ENCODE peak calls at places on chromosomes 7 and 10, in seven cellular contexts. One of them, this sample, is unnamed.

GRCh38 chr10:21364196-21365114 is 161.0 kb downstream of the SKIDA1 start:
- DNase-seq in C1 segment of cervical spinal cord: no peak
- DNase-seq in NCI-H1105 treated with DMSO at 0.1 percent for 48 hours: no peak
- DNase-seq in HFF-Myc: peak; percentile 32
- DNase-seq in midbrain: no peak
- DNase-seq in naive B cell: no peak
- DNase-seq in coronary artery: no peak
- DNase-seq in this sample: peak; percentile 1

GRCh38 chr7:128123291-128124037 is 92.2 kb upstream of the LRRC4 start:
- DNase-seq in C1 segment of cervical spinal cord: no peak
- DNase-seq in NCI-H1105 treated with DMSO at 0.1 percent for 48 hours: no peak
- DNase-seq in HFF-Myc: no peak
- DNase-seq in midbrain: no peak
- DNase-seq in naive B cell: no peak
- DNase-seq in coronary artery: peak; percentile 54
- DNase-seq in this sample: no peak

GRCh38 chr10:114719311-114719710 is 61.2 kb upstream of the ABLIM1 start:
- DNase-seq in C1 segment of cervical spinal cord: no peak
- DNase-seq in NCI-H1105 treated with DMSO at 0.1 percent for 48 hours: peak; percentile 38
- DNase-seq in HFF-Myc: no peak
- DNase-seq in midbrain: no peak
- DNase-seq in naive B cell: no peak
- DNase-seq in coronary artery: no peak
- DNase-seq in this sample: no peak

GRCh38 chr10:99427566-99428150 is 2.8 kb downstream of the GOT1 start:
- DNase-seq in C1 segment of cervical spinal cord: no peak
- DNase-seq in NCI-H1105 treated with DMSO at 0.1 percent for 48 hours: no peak
- DNase-seq in HFF-Myc: no peak
- DNase-seq in midbrain: no peak
- DNase-seq in naive B cell: no peak
- DNase-seq in coronary artery: no peak
- DNase-seq in this sample: no peak

GRCh38 chr10:27020243-27020642 is 80.1 kb downstream of the ANKRD26 start:
- DNase-seq in C1 segment of cervical spinal cord: no peak
- DNase-seq in NCI-H1105 treated with DMSO at 0.1 percent for 48 hours: no peak
- DNase-seq in HFF-Myc: no peak
- DNase-seq in midbrain: no peak
- DNase-seq in naive B cell: no peak
- DNase-seq in coronary artery: no peak
- DNase-seq in this sample: no peak

GRCh38 chr7:98474558-98474957 is 73.7 kb upstream of the BAIAP2L1 start:
- DNase-seq in C1 segment of cervical spinal cord: no peak
- DNase-seq in NCI-H1105 treated with DMSO at 0.1 percent for 48 hours: no peak
- DNase-seq in HFF-Myc: no peak
- DNase-seq in midbrain: no peak
- DNase-seq in naive B cell: no peak
- DNase-seq in coronary artery: no peak
- DNase-seq in this sample: no peak

GRCh38 chr10:119221201-119221600 is 13.8 kb downstream of the GRK5 start:
- DNase-seq in C1 segment of cervical spinal cord: no peak
- DNase-seq in NCI-H1105 treated with DMSO at 0.1 percent for 48 hours: no peak
- DNase-seq in HFF-Myc: no peak
- DNase-seq in midbrain: no peak
- DNase-seq in naive B cell: no peak
- DNase-seq in coronary artery: no peak
- DNase-seq in this sample: no peak

GRCh38 chr7:24786941-24787340 is 29.7 kb upstream of the GSDME start:
- DNase-seq in C1 segment of cervical spinal cord: no peak
- DNase-seq in NCI-H1105 treated with DMSO at 0.1 percent for 48 hours: no peak
- DNase-seq in HFF-Myc: peak; percentile 62
- DNase-seq in midbrain: peak; percentile 7
- DNase-seq in naive B cell: no peak
- DNase-seq in coronary artery: no peak
- DNase-seq in this sample: peak; percentile 39

GRCh38 chr10:49001861-49002675 is 62.4 kb upstream of the LRRC18 start:
- DNase-seq in C1 segment of cervical spinal cord: no peak
- DNase-seq in NCI-H1105 treated with DMSO at 0.1 percent for 48 hours: peak; percentile 69
- DNase-seq in HFF-Myc: no peak
- DNase-seq in midbrain: no peak
- DNase-seq in naive B cell: no peak
- DNase-seq in coronary artery: peak; percentile 40
- DNase-seq in this sample: no peak

GRCh38 chr7:40709077-40709964 is 574.5 kb downstream of the SUGCT start:
- DNase-seq in C1 segment of cervical spinal cord: no peak
- DNase-seq in NCI-H1105 treated with DMSO at 0.1 percent for 48 hours: no peak
- DNase-seq in HFF-Myc: no peak
- DNase-seq in midbrain: no peak
- DNase-seq in naive B cell: no peak
- DNase-seq in coronary artery: no peak
- DNase-seq in this sample: no peak

GRCh38 chr7:31214751-31215150 is 125.8 kb downstream of the NEUROD6 start:
- DNase-seq in C1 segment of cervical spinal cord: no peak
- DNase-seq in NCI-H1105 treated with DMSO at 0.1 percent for 48 hours: no peak
- DNase-seq in HFF-Myc: no peak
- DNase-seq in midbrain: no peak
- DNase-seq in naive B cell: no peak
- DNase-seq in coronary artery: no peak
- DNase-seq in this sample: no peak

GRCh38 chr10:132192991-132193670 is 6.4 kb downstream of the DPYSL4 start:
- DNase-seq in C1 segment of cervical spinal cord: no peak
- DNase-seq in NCI-H1105 treated with DMSO at 0.1 percent for 48 hours: no peak
- DNase-seq in HFF-Myc: no peak
- DNase-seq in midbrain: no peak
- DNase-seq in naive B cell: no peak
- DNase-seq in coronary artery: no peak
- DNase-seq in this sample: no peak

GRCh38 chr7:155971180-155971770 is 159.0 kb upstream of the SHH start:
- DNase-seq in C1 segment of cervical spinal cord: no peak
- DNase-seq in NCI-H1105 treated with DMSO at 0.1 percent for 48 hours: no peak
- DNase-seq in HFF-Myc: no peak
- DNase-seq in midbrain: no peak
- DNase-seq in naive B cell: no peak
- DNase-seq in coronary artery: peak; percentile 33
- DNase-seq in this sample: no peak

This sample was measured in occipital lobe.